ENCODE peak calls at places on chromosomes 4 and X, in nine cellular contexts. One of them, this sample, is unnamed.

GRCh38 chr4:128427832-128428366 is 140.3 kb upstream of the PGRMC2 start:
- DNase-seq in brain microvascular endothelial cell: peak
- DNase-seq in neural progenitor cell: no peak
- DNase-seq in endothelial cell: no peak
- DNase-seq in transverse colon: peak
- DNase-seq in upper lobe of right lung: peak
- DNase-seq in A549: peak
- DNase-seq in MM.1S: peak
- DNase-seq in neural crest cell: no peak
- DNase-seq in this sample: peak

GRCh38 chr4:29326816-29327215 is 1393.4 kb upstream of the PCDH7 start:
- DNase-seq in brain microvascular endothelial cell: no peak
- DNase-seq in neural progenitor cell: no peak
- DNase-seq in endothelial cell: no peak
- DNase-seq in transverse colon: no peak
- DNase-seq in upper lobe of right lung: no peak
- DNase-seq in A549: no peak
- DNase-seq in MM.1S: no peak
- DNase-seq in neural crest cell: no peak
- DNase-seq in this sample: no peak

GRCh38 chrX:119475389-119476101 is 7.3 kb downstream of the SLC25A5 start:
- DNase-seq in brain microvascular endothelial cell: no peak
- DNase-seq in neural progenitor cell: no peak
- DNase-seq in endothelial cell: no peak
- DNase-seq in transverse colon: no peak
- DNase-seq in upper lobe of right lung: no peak
- DNase-seq in A549: no peak
- DNase-seq in MM.1S: no peak
- DNase-seq in neural crest cell: no peak
- DNase-seq in this sample: no peak

GRCh38 chr4:105146286-105147219 is at the start of gene TET2:
- DNase-seq in brain microvascular endothelial cell: peak
- DNase-seq in neural progenitor cell: peak
- DNase-seq in endothelial cell: peak
- DNase-seq in transverse colon: peak
- DNase-seq in upper lobe of right lung: peak
- DNase-seq in A549: peak
- DNase-seq in MM.1S: peak
- DNase-seq in neural crest cell: peak
- DNase-seq in this sample: peak

GRCh38 chr4:107379054-107379869 is 340.8 kb downstream of the PAPSS1 start:
- DNase-seq in brain microvascular endothelial cell: peak
- DNase-seq in neural progenitor cell: no peak
- DNase-seq in endothelial cell: no peak
- DNase-seq in transverse colon: no peak
- DNase-seq in upper lobe of right lung: no peak
- DNase-seq in A549: no peak
- DNase-seq in MM.1S: no peak
- DNase-seq in neural crest cell: no peak
- DNase-seq in this sample: no peak

GRCh38 chr4:187965726-187966125 is 29.8 kb upstream of the ZFP42 start:
- DNase-seq in brain microvascular endothelial cell: no peak
- DNase-seq in neural progenitor cell: no peak
- DNase-seq in endothelial cell: no peak
- DNase-seq in transverse colon: no peak
- DNase-seq in upper lobe of right lung: no peak
- DNase-seq in A549: no peak
- DNase-seq in MM.1S: no peak
- DNase-seq in neural crest cell: no peak
- DNase-seq in this sample: no peak

GRCh38 chr4:143406523-143406922 is 69.8 kb downstream of the GAB1 start:
- DNase-seq in brain microvascular endothelial cell: peak
- DNase-seq in neural progenitor cell: no peak
- DNase-seq in endothelial cell: no peak
- DNase-seq in transverse colon: peak
- DNase-seq in upper lobe of right lung: no peak
- DNase-seq in A549: no peak
- DNase-seq in MM.1S: no peak
- DNase-seq in neural crest cell: no peak
- DNase-seq in this sample: no peak

GRCh38 chr4:68216501-68216900 is 29.0 kb downstream of the TMPRSS11B start:
- DNase-seq in brain microvascular endothelial cell: no peak
- DNase-seq in neural progenitor cell: no peak
- DNase-seq in endothelial cell: no peak
- DNase-seq in transverse colon: no peak
- DNase-seq in upper lobe of right lung: no peak
- DNase-seq in A549: no peak
- DNase-seq in MM.1S: no peak
- DNase-seq in neural crest cell: no peak
- DNase-seq in this sample: no peak

GRCh38 chr4:53914313-53915016 is 149.9 kb downstream of the CHIC2 start:
- DNase-seq in brain microvascular endothelial cell: peak
- DNase-seq in neural progenitor cell: no peak
- DNase-seq in endothelial cell: no peak
- DNase-seq in transverse colon: no peak
- DNase-seq in upper lobe of right lung: no peak
- DNase-seq in A549: peak
- DNase-seq in MM.1S: no peak
- DNase-seq in neural crest cell: no peak
- DNase-seq in this sample: peak

GRCh38 chr4:105620640-105621323 is 68.4 kb downstream of the ARHGEF38 start:
- DNase-seq in brain microvascular endothelial cell: peak
- DNase-seq in neural progenitor cell: no peak
- DNase-seq in endothelial cell: no peak
- DNase-seq in transverse colon: no peak
- DNase-seq in upper lobe of right lung: no peak
- DNase-seq in A549: peak
- DNase-seq in MM.1S: no peak
- DNase-seq in neural crest cell: no peak
- DNase-seq in this sample: no peak

GRCh38 chrX:9456250-9457074 is 8.4 kb upstream of the TBL1X start:
- DNase-seq in brain microvascular endothelial cell: no peak
- DNase-seq in neural progenitor cell: no peak
- DNase-seq in endothelial cell: no peak
- DNase-seq in transverse colon: no peak
- DNase-seq in upper lobe of right lung: no peak
- DNase-seq in A549: no peak
- DNase-seq in MM.1S: peak
- DNase-seq in neural crest cell: no peak
- DNase-seq in this sample: no peak

GRCh38 chr4:47032405-47033106 is 1.2 kb downstream of the GABRB1 start:
- DNase-seq in brain microvascular endothelial cell: peak
- DNase-seq in neural progenitor cell: peak
- DNase-seq in endothelial cell: peak
- DNase-seq in transverse colon: peak
- DNase-seq in upper lobe of right lung: peak
- DNase-seq in A549: peak
- DNase-seq in MM.1S: peak
- DNase-seq in neural crest cell: peak
- DNase-seq in this sample: peak

GRCh38 chr4:22410645-22411247 is 105.1 kb downstream of the ADGRA3 start:
- DNase-seq in brain microvascular endothelial cell: no peak
- DNase-seq in neural progenitor cell: peak
- DNase-seq in endothelial cell: no peak
- DNase-seq in transverse colon: no peak
- DNase-seq in upper lobe of right lung: no peak
- DNase-seq in A549: no peak
- DNase-seq in MM.1S: peak
- DNase-seq in neural crest cell: no peak
- DNase-seq in this sample: no peak

GRCh38 chr4:9947168-9948062 is 73.9 kb downstream of the SLC2A9 start:
- DNase-seq in brain microvascular endothelial cell: no peak
- DNase-seq in neural progenitor cell: no peak
- DNase-seq in endothelial cell: no peak
- DNase-seq in transverse colon: no peak
- DNase-seq in upper lobe of right lung: no peak
- DNase-seq in A549: no peak
- DNase-seq in MM.1S: no peak
- DNase-seq in neural crest cell: no peak
- DNase-seq in this sample: no peak

GRCh38 chrX:79728421-79728820 is 286.1 kb upstream of the TBX22 start:
- DNase-seq in brain microvascular endothelial cell: no peak
- DNase-seq in neural progenitor cell: no peak
- DNase-seq in endothelial cell: no peak
- DNase-seq in transverse colon: no peak
- DNase-seq in upper lobe of right lung: no peak
- DNase-seq in A549: no peak
- DNase-seq in MM.1S: no peak
- DNase-seq in neural crest cell: no peak
- DNase-seq in this sample: no peak

GRCh38 chr4:2798399-2799301 is 5.8 kb downstream of the SH3BP2 start:
- DNase-seq in brain microvascular endothelial cell: no peak
- DNase-seq in neural progenitor cell: peak
- DNase-seq in endothelial cell: peak
- DNase-seq in transverse colon: peak
- DNase-seq in upper lobe of right lung: peak
- DNase-seq in A549: no peak
- DNase-seq in MM.1S: no peak
- DNase-seq in neural crest cell: no peak
- DNase-seq in this sample: peak

GRCh38 chrX:150982235-150982785 is 825 bp upstream of the HMGB3 start:
- DNase-seq in brain microvascular endothelial cell: no peak
- DNase-seq in neural progenitor cell: no peak
- DNase-seq in endothelial cell: no peak
- DNase-seq in transverse colon: no peak
- DNase-seq in upper lobe of right lung: no peak
- DNase-seq in A549: no peak
- DNase-seq in MM.1S: no peak
- DNase-seq in neural crest cell: no peak
- DNase-seq in this sample: peak

GRCh38 chr4:185112104-185112503 is 31.0 kb upstream of the SLC25A4 start:
- DNase-seq in brain microvascular endothelial cell: peak
- DNase-seq in neural progenitor cell: no peak
- DNase-seq in endothelial cell: peak
- DNase-seq in transverse colon: no peak
- DNase-seq in upper lobe of right lung: no peak
- DNase-seq in A549: peak
- DNase-seq in MM.1S: peak
- DNase-seq in neural crest cell: no peak
- DNase-seq in this sample: no peak

GRCh38 chr4:186852964-186853391 is 129.3 kb upstream of the FAT1 start:
- DNase-seq in brain microvascular endothelial cell: no peak
- DNase-seq in neural progenitor cell: no peak
- DNase-seq in endothelial cell: no peak
- DNase-seq in transverse colon: no peak
- DNase-seq in upper lobe of right lung: no peak
- DNase-seq in A549: no peak
- DNase-seq in MM.1S: peak
- DNase-seq in neural crest cell: no peak
- DNase-seq in this sample: no peak

GRCh38 chr4:24143741-24144140 is 253.9 kb upstream of the PPARGC1A start:
- DNase-seq in brain microvascular endothelial cell: no peak
- DNase-seq in neural progenitor cell: no peak
- DNase-seq in endothelial cell: no peak
- DNase-seq in transverse colon: no peak
- DNase-seq in upper lobe of right lung: no peak
- DNase-seq in A549: no peak
- DNase-seq in MM.1S: no peak
- DNase-seq in neural crest cell: no peak
- DNase-seq in this sample: no peak

GRCh38 chr4:53706422-53707032 is 115.2 kb upstream of the LNX1 start:
- DNase-seq in brain microvascular endothelial cell: peak
- DNase-seq in neural progenitor cell: peak
- DNase-seq in endothelial cell: peak
- DNase-seq in transverse colon: no peak
- DNase-seq in upper lobe of right lung: no peak
- DNase-seq in A549: peak
- DNase-seq in MM.1S: peak
- DNase-seq in neural crest cell: no peak
- DNase-seq in this sample: no peak

GRCh38 chrX:46485897-46486296 is 59.3 kb downstream of the ZNF674 start:
- DNase-seq in brain microvascular endothelial cell: no peak
- DNase-seq in neural progenitor cell: peak
- DNase-seq in endothelial cell: no peak
- DNase-seq in transverse colon: no peak
- DNase-seq in upper lobe of right lung: no peak
- DNase-seq in A549: no peak
- DNase-seq in MM.1S: no peak
- DNase-seq in neural crest cell: no peak
- DNase-seq in this sample: no peak

GRCh38 chrX:20693071-20693470 is 426.4 kb upstream of the RPS6KA3 start:
- DNase-seq in brain microvascular endothelial cell: no peak
- DNase-seq in neural progenitor cell: no peak
- DNase-seq in endothelial cell: no peak
- DNase-seq in transverse colon: no peak
- DNase-seq in upper lobe of right lung: no peak
- DNase-seq in A549: no peak
- DNase-seq in MM.1S: no peak
- DNase-seq in neural crest cell: no peak
- DNase-seq in this sample: no peak

GRCh38 chrX:153761863-153762262 is 2.2 kb upstream of the PLXNB3 start:
- DNase-seq in brain microvascular endothelial cell: no peak
- DNase-seq in neural progenitor cell: no peak
- DNase-seq in endothelial cell: no peak
- DNase-seq in transverse colon: no peak
- DNase-seq in upper lobe of right lung: no peak
- DNase-seq in A549: no peak
- DNase-seq in MM.1S: no peak
- DNase-seq in neural crest cell: no peak
- DNase-seq in this sample: no peak
- TF ChIP-seq CTCF in brain microvascular endothelial cell: no peak
- TF ChIP-seq CTCF in neural progenitor cell: no peak
- TF ChIP-seq CTCF in endothelial cell: no peak
- TF ChIP-seq CTCF in transverse colon: no peak
- TF ChIP-seq CTCF in upper lobe of right lung: no peak
- TF ChIP-seq CTCF in A549: no peak
- TF ChIP-seq CTCF in MM.1S: no peak
- TF ChIP-seq CTCF in neural crest cell: no peak
- TF ChIP-seq CTCF in this sample: no peak

GRCh38 chr4:20331642-20332041 is 79.9 kb downstream of the SLIT2 start:
- DNase-seq in brain microvascular endothelial cell: no peak
- DNase-seq in neural progenitor cell: no peak
- DNase-seq in endothelial cell: no peak
- DNase-seq in transverse colon: no peak
- DNase-seq in upper lobe of right lung: no peak
- DNase-seq in A549: no peak
- DNase-seq in MM.1S: no peak
- DNase-seq in neural crest cell: no peak
- DNase-seq in this sample: no peak
- TF ChIP-seq CTCF in brain microvascular endothelial cell: no peak
- TF ChIP-seq CTCF in neural progenitor cell: no peak
- TF ChIP-seq CTCF in endothelial cell: no peak
- TF ChIP-seq CTCF in transverse colon: no peak
- TF ChIP-seq CTCF in upper lobe of right lung: no peak
- TF ChIP-seq CTCF in A549: no peak
- TF ChIP-seq CTCF in MM.1S: no peak
- TF ChIP-seq CTCF in neural crest cell: no peak
- TF ChIP-seq CTCF in this sample: no peak

GRCh38 chr4:153570228-153570973 is 104.2 kb downstream of the TMEM131L start:
- DNase-seq in brain microvascular endothelial cell: no peak
- DNase-seq in neural progenitor cell: no peak
- DNase-seq in endothelial cell: no peak
- DNase-seq in transverse colon: no peak
- DNase-seq in upper lobe of right lung: no peak
- DNase-seq in A549: no peak
- DNase-seq in MM.1S: no peak
- DNase-seq in neural crest cell: no peak
- DNase-seq in this sample: no peak
- TF ChIP-seq CTCF in brain microvascular endothelial cell: no peak
- TF ChIP-seq CTCF in neural progenitor cell: no peak
- TF ChIP-seq CTCF in endothelial cell: no peak
- TF ChIP-seq CTCF in transverse colon: no peak
- TF ChIP-seq CTCF in upper lobe of right lung: no peak
- TF ChIP-seq CTCF in A549: no peak
- TF ChIP-seq CTCF in MM.1S: no peak
- TF ChIP-seq CTCF in neural crest cell: no peak
- TF ChIP-seq CTCF in this sample: no peak

GRCh38 chrX:103629295-103630170 is 758 bp downstream of the TCEAL1 start:
- DNase-seq in brain microvascular endothelial cell: peak
- DNase-seq in neural progenitor cell: peak
- DNase-seq in endothelial cell: peak
- DNase-seq in transverse colon: peak
- DNase-seq in upper lobe of right lung: peak
- DNase-seq in A549: peak
- DNase-seq in MM.1S: no peak
- DNase-seq in neural crest cell: peak
- DNase-seq in this sample: peak
- TF ChIP-seq CTCF in brain microvascular endothelial cell: peak
- TF ChIP-seq CTCF in neural progenitor cell: peak
- TF ChIP-seq CTCF in endothelial cell: no peak
- TF ChIP-seq CTCF in transverse colon: peak
- TF ChIP-seq CTCF in upper lobe of right lung: peak
- TF ChIP-seq CTCF in A549: peak
- TF ChIP-seq CTCF in MM.1S: peak
- TF ChIP-seq CTCF in neural crest cell: peak
- TF ChIP-seq CTCF in this sample: no peak